ENCODE peak calls at places on chromosomes 5 and 9, in six cellular contexts. One of them, this sample, is unnamed.

GRCh38 chr9:98380065-98380681 is 124.7 kb upstream of the TBC1D2 start:
- DNase-seq in kidney: peak; percentile 71
- DNase-seq in endodermal cell: peak; percentile 83
- DNase-seq in lower lobe of right lung: no peak
- DNase-seq in GM20000: peak; percentile 22
- DNase-seq in cardiac fibroblast: peak; percentile 67
- DNase-seq in this sample: no peak

GRCh38 chr9:7286101-7286500 is 513.5 kb downstream of the DMAC1 start:
- DNase-seq in lower lobe of right lung: no peak
- DNase-seq in kidney: no peak
- DNase-seq in cardiac fibroblast: no peak
- DNase-seq in endodermal cell: no peak
- DNase-seq in GM20000: no peak
- DNase-seq in this sample: no peak

GRCh38 chr9:134134949-134135342 is 936 bp upstream of the WDR5 start:
- DNase-seq in cardiac fibroblast: no peak
- DNase-seq in endodermal cell: no peak
- DNase-seq in kidney: no peak
- DNase-seq in lower lobe of right lung: no peak
- DNase-seq in GM20000: no peak
- DNase-seq in this sample: no peak

GRCh38 chr5:151068571-151069197 is 12.2 kb downstream of the TNIP1 start:
- DNase-seq in lower lobe of right lung: no peak
- DNase-seq in endodermal cell: no peak
- DNase-seq in kidney: no peak
- DNase-seq in cardiac fibroblast: no peak
- DNase-seq in GM20000: no peak
- DNase-seq in this sample: no peak

GRCh38 chr5:57482671-57483106 is at the start of gene ACTBL2:
- DNase-seq in cardiac fibroblast: peak; percentile 67
- DNase-seq in endodermal cell: no peak
- DNase-seq in lower lobe of right lung: no peak
- DNase-seq in kidney: no peak
- DNase-seq in GM20000: no peak
- DNase-seq in this sample: no peak

GRCh38 chr9:131525643-131526565 is 5.2 kb downstream of the UCK1 start:
- DNase-seq in lower lobe of right lung: no peak
- DNase-seq in GM20000: peak; percentile 12
- DNase-seq in cardiac fibroblast: no peak
- DNase-seq in kidney: no peak
- DNase-seq in endodermal cell: peak; percentile 26
- DNase-seq in this sample: no peak

GRCh38 chr5:132008961-132009680 is 2.3 kb downstream of the ACSL6 start:
- DNase-seq in kidney: peak; percentile 35
- DNase-seq in cardiac fibroblast: no peak
- DNase-seq in GM20000: peak; percentile 32
- DNase-seq in endodermal cell: peak; percentile 49
- DNase-seq in lower lobe of right lung: peak; percentile 45
- DNase-seq in this sample: no peak

GRCh38 chr5:113513384-113514262 is at the start of gene YTHDC2:
- DNase-seq in lower lobe of right lung: peak; percentile 92
- DNase-seq in cardiac fibroblast: peak; percentile 87
- DNase-seq in kidney: peak; percentile 94
- DNase-seq in endodermal cell: peak; percentile 96
- DNase-seq in GM20000: peak; percentile 87
- DNase-seq in this sample: peak; percentile 86

GRCh38 chr5:51172853-51173635 is 210.2 kb upstream of the ISL1 start:
- DNase-seq in lower lobe of right lung: no peak
- DNase-seq in endodermal cell: peak; percentile 45
- DNase-seq in cardiac fibroblast: no peak
- DNase-seq in kidney: no peak
- DNase-seq in GM20000: no peak
- DNase-seq in this sample: no peak

DNA sequence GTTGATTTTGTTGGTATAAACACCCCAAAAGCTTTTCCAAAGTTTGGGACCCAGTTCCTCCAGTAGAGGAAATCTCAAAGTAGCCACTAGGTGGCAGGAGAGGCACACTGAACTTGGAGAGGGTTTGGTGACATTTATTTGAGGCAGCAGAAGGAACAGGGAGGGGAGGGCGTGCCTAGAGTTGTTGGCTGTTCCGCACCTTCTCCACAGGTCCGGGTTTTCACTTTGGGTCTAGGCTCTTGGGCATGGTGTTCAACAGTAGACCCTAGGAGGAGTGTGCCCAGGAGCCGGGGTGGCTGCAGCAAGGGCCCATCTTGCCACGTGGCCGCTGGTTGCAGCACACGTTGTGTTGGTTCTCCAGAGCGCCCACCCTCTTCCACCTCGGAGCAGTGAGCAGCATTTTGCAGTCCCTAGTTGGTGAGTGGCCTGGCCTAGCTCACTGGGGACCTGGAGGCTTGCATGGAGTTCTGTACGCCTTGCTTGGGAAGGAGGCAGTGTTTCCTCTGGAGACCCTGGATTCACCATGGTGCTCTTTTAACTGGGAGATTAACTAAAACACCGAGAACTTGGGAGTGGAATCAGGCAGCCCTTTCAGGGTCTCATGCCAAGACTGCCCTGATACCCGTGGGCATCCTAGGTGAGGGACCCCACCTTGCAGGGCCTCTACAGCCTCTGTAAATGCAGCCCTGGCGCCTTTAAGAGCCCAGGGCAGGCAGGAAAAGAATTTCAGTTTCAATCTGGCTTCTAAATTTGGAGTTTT is 28.2 kb downstream of the PTPA start:
- DNase-seq in GM20000: peak; percentile 78
- DNase-seq in cardiac fibroblast: peak; percentile 94
- DNase-seq in lower lobe of right lung: peak; percentile 71
- DNase-seq in endodermal cell: peak; percentile 92
- DNase-seq in kidney: peak; percentile 88
- DNase-seq in this sample: peak; percentile 60
- TF ChIP-seq CTCF in GM20000: peak; percentile 42
- TF ChIP-seq CTCF in cardiac fibroblast: peak; percentile 77
- TF ChIP-seq CTCF in lower lobe of right lung: peak; percentile 92
- TF ChIP-seq CTCF in endodermal cell: peak; percentile 95
- TF ChIP-seq CTCF in kidney: peak; percentile 90
- TF ChIP-seq CTCF in this sample: peak; percentile 85

GRCh38 chr5:116363780-116364179 is 210.8 kb downstream of the SEMA6A start:
- DNase-seq in lower lobe of right lung: no peak
- DNase-seq in kidney: no peak
- DNase-seq in GM20000: no peak
- DNase-seq in endodermal cell: no peak
- DNase-seq in cardiac fibroblast: no peak
- DNase-seq in this sample: no peak

GRCh38 chr5:116361171-116361967 is 213.3 kb downstream of the SEMA6A start:
- DNase-seq in lower lobe of right lung: peak; percentile 51
- DNase-seq in GM20000: no peak
- DNase-seq in endodermal cell: peak; percentile 94
- DNase-seq in cardiac fibroblast: peak; percentile 44
- DNase-seq in kidney: peak; percentile 81
- DNase-seq in this sample: no peak

GRCh38 chr5:116359575-116359974 is 215.0 kb downstream of the SEMA6A start:
- DNase-seq in GM20000: no peak
- DNase-seq in cardiac fibroblast: no peak
- DNase-seq in kidney: no peak
- DNase-seq in endodermal cell: no peak
- DNase-seq in lower lobe of right lung: no peak
- DNase-seq in this sample: no peak

GRCh38 chr5:116360008-116360853 is 214.4 kb downstream of the SEMA6A start:
- DNase-seq in kidney: no peak
- DNase-seq in lower lobe of right lung: no peak
- DNase-seq in cardiac fibroblast: peak; percentile 18
- DNase-seq in GM20000: no peak
- DNase-seq in endodermal cell: no peak
- DNase-seq in this sample: no peak

DNA sequence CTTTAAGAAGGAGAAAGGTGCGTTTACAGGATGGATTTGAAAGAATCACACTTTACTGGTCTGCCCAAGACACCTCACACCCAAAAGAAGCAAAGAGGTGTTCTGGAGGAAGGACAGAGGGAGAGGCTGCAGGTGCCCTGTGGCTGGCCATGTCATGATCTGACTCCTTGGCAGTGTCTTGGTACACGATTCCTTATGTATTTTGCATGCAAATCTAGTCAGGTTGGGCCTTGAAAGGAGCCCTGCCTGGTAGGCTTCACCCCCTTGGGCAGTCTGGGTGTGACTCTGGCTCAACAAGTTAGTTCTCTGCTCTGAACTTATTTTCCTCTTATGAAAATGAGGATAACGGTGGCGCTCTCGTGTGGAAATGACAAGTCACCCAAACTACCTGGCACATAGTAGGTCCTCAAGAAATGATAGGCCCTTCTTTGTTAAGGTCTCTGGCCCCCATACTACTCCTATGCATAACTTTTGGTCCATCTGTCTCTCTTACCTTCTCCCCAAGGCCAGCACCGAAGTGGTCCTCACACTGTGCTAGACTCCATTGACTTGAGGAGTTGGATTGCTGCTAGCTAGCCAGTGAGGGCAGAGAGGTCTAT is 212.5 kb downstream of the SEMA6A start:
- DNase-seq in lower lobe of right lung: no peak
- DNase-seq in kidney: no peak
- DNase-seq in endodermal cell: no peak
- DNase-seq in cardiac fibroblast: no peak
- DNase-seq in GM20000: no peak
- DNase-seq in this sample: no peak
- TF ChIP-seq CTCF in lower lobe of right lung: no peak
- TF ChIP-seq CTCF in kidney: no peak
- TF ChIP-seq CTCF in endodermal cell: no peak
- TF ChIP-seq CTCF in cardiac fibroblast: no peak
- TF ChIP-seq CTCF in GM20000: no peak
- TF ChIP-seq CTCF in this sample: no peak

GRCh38 chr5:164672190-164672589 is 1166.8 kb downstream of the MAT2B start:
- DNase-seq in endodermal cell: no peak
- DNase-seq in cardiac fibroblast: no peak
- DNase-seq in kidney: no peak
- DNase-seq in lower lobe of right lung: no peak
- DNase-seq in GM20000: no peak
- DNase-seq in this sample: no peak

GRCh38 chr5:164672931-164673694 is 1167.7 kb downstream of the MAT2B start:
- DNase-seq in GM20000: peak; percentile 7
- DNase-seq in kidney: no peak
- DNase-seq in cardiac fibroblast: peak; percentile 3
- DNase-seq in endodermal cell: no peak
- DNase-seq in lower lobe of right lung: no peak
- DNase-seq in this sample: no peak
- TF ChIP-seq CTCF in GM20000: no peak
- TF ChIP-seq CTCF in kidney: no peak
- TF ChIP-seq CTCF in cardiac fibroblast: peak; percentile 16
- TF ChIP-seq CTCF in endodermal cell: peak; percentile 64
- TF ChIP-seq CTCF in lower lobe of right lung: peak; percentile 16
- TF ChIP-seq CTCF in this sample: no peak

GRCh38 chr9:78821126-78821822 is 524.3 kb downstream of the PSAT1 start:
- DNase-seq in lower lobe of right lung: no peak
- DNase-seq in GM20000: peak; percentile 63
- DNase-seq in endodermal cell: no peak
- DNase-seq in kidney: no peak
- DNase-seq in cardiac fibroblast: peak; percentile 23
- DNase-seq in this sample: no peak
- TF ChIP-seq CTCF in lower lobe of right lung: peak; percentile 66
- TF ChIP-seq CTCF in GM20000: peak; percentile 32
- TF ChIP-seq CTCF in endodermal cell: peak; percentile 84
- TF ChIP-seq CTCF in kidney: peak; percentile 53
- TF ChIP-seq CTCF in cardiac fibroblast: peak; percentile 69
- TF ChIP-seq CTCF in this sample: peak; percentile 59

GRCh38 chr5:138536665-138537315 is 6.2 kb downstream of the ETF1 start:
- DNase-seq in GM20000: no peak
- DNase-seq in lower lobe of right lung: no peak
- DNase-seq in kidney: no peak
- DNase-seq in endodermal cell: peak; percentile 61
- DNase-seq in cardiac fibroblast: peak; percentile 23
- DNase-seq in this sample: no peak
- TF ChIP-seq CTCF in GM20000: no peak
- TF ChIP-seq CTCF in lower lobe of right lung: peak; percentile 13
- TF ChIP-seq CTCF in kidney: no peak
- TF ChIP-seq CTCF in endodermal cell: peak; percentile 68
- TF ChIP-seq CTCF in cardiac fibroblast: peak; percentile 54
- TF ChIP-seq CTCF in this sample: peak; percentile 45

GRCh38 chr9:20295555-20295954 is 326.7 kb downstream of the MLLT3 start:
- DNase-seq in GM20000: no peak
- DNase-seq in cardiac fibroblast: no peak
- DNase-seq in kidney: no peak
- DNase-seq in lower lobe of right lung: no peak
- DNase-seq in endodermal cell: no peak
- DNase-seq in this sample: no peak

GRCh38 chr9:20300430-20301115 is 321.7 kb downstream of the MLLT3 start:
- DNase-seq in lower lobe of right lung: no peak
- DNase-seq in cardiac fibroblast: no peak
- DNase-seq in kidney: no peak
- DNase-seq in GM20000: no peak
- DNase-seq in endodermal cell: no peak
- DNase-seq in this sample: no peak

GRCh38 chr9:20302229-20302628 is 320.1 kb downstream of the MLLT3 start:
- DNase-seq in GM20000: no peak
- DNase-seq in cardiac fibroblast: no peak
- DNase-seq in endodermal cell: no peak
- DNase-seq in kidney: no peak
- DNase-seq in lower lobe of right lung: no peak
- DNase-seq in this sample: no peak

GRCh38 chr9:20294351-20294750 is 327.9 kb downstream of the MLLT3 start:
- DNase-seq in kidney: no peak
- DNase-seq in GM20000: no peak
- DNase-seq in endodermal cell: no peak
- DNase-seq in cardiac fibroblast: no peak
- DNase-seq in lower lobe of right lung: no peak
- DNase-seq in this sample: no peak

GRCh38 chr9:20297646-20298084 is 324.6 kb downstream of the MLLT3 start:
- DNase-seq in kidney: no peak
- DNase-seq in lower lobe of right lung: no peak
- DNase-seq in endodermal cell: no peak
- DNase-seq in cardiac fibroblast: peak; percentile 17
- DNase-seq in GM20000: no peak
- DNase-seq in this sample: no peak
- TF ChIP-seq CTCF in kidney: no peak
- TF ChIP-seq CTCF in lower lobe of right lung: no peak
- TF ChIP-seq CTCF in endodermal cell: no peak
- TF ChIP-seq CTCF in cardiac fibroblast: no peak
- TF ChIP-seq CTCF in GM20000: no peak
- TF ChIP-seq CTCF in this sample: no peak

DNA sequence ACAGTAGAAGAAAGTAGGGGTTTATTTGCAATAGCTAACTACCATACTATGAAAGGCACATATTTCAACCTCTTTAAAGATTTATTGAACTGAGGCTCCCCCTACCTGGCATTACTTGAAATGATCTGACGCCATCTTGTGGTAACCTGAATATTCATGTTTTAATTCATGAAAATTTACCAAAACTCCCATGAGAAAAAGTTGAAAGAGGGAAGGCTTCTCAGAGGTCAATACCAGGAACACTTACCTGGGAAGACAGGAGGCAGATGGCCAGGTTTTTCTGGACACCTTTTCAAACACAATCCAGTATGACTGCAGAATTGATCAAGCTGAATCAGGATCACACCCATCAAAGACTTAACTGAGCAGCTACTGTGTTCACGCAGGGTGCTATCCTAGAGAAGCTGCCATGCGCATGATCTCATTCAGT is 9.4 kb downstream of the PRELID2 start:
- DNase-seq in GM20000: peak; percentile 44
- DNase-seq in lower lobe of right lung: no peak
- DNase-seq in cardiac fibroblast: peak; percentile 79
- DNase-seq in kidney: no peak
- DNase-seq in endodermal cell: no peak
- DNase-seq in this sample: no peak
- TF ChIP-seq CTCF in GM20000: peak; percentile 52
- TF ChIP-seq CTCF in lower lobe of right lung: peak; percentile 70
- TF ChIP-seq CTCF in cardiac fibroblast: peak; percentile 70
- TF ChIP-seq CTCF in kidney: peak; percentile 65
- TF ChIP-seq CTCF in endodermal cell: peak; percentile 94
- TF ChIP-seq CTCF in this sample: peak; percentile 56

This sample was measured in natural killer cell.